ENCODE peak calls at places on chromosome 5, in seven cellular contexts. U, A, Q, J, Z, M and P are unnamed samples.

GRCh38 chr5:103410174-103410573 is 151.6 kb downstream of the MACIR start:
- DNase-seq in U (no peak), A (no peak), Q (peak), J (no peak), Z (no peak), M (no peak), P (no peak)

GRCh38 chr5:141002667-141002965 is 36.3 kb downstream of the PCDHAC2 start:
- DNase-seq in U (no peak), A (no peak), Q (no peak), J (no peak), Z (no peak), M (no peak), P (no peak)

GRCh38 chr5:87752362-87752761 is 339.6 kb upstream of the CCNH start:
- DNase-seq in U (no peak), A (no peak), Q (no peak), J (no peak), Z (no peak), M (no peak), P (no peak)

GRCh38 chr5:95760291-95761191 is 29.4 kb downstream of the RHOBTB3 start:
- DNase-seq in U (peak), A (no peak), Q (peak), J (no peak), Z (no peak), M (no peak), P (no peak)

GRCh38 chr5:8410618-8411017 is 541.7 kb downstream of the MTRR start:
- DNase-seq in U (no peak), A (no peak), Q (no peak), J (no peak), Z (no peak), M (no peak), P (no peak)

GRCh38 chr5:31811210-31811609 is 172.3 kb downstream of the PDZD2 start:
- DNase-seq in U (no peak), A (no peak), Q (no peak), J (no peak), Z (no peak), M (no peak), P (no peak)

GRCh38 chr5:150181035-150181434 is 8.8 kb upstream of the SLC6A7 start:
- DNase-seq in U (no peak), A (no peak), Q (no peak), J (no peak), Z (no peak), M (no peak), P (no peak)

GRCh38 chr5:31563216-31563615 is 31.1 kb downstream of the C5orf22 start:
- DNase-seq in U (no peak), A (no peak), Q (no peak), J (no peak), Z (no peak), M (no peak), P (no peak)

GRCh38 chr5:2317540-2317939 is 433.9 kb downstream of the IRX2 start:
- DNase-seq in U (no peak), A (no peak), Q (no peak), J (no peak), Z (no peak), M (no peak), P (no peak)

GRCh38 chr5:181215997-181216982 is 6.8 kb upstream of the TRIM41 start:
- DNase-seq in U (no peak), A (no peak), Q (peak), J (no peak), Z (no peak), M (peak), P (no peak)